ENCODE peak calls at places on chromosomes 16 and 17, in five cellular contexts. D is AG04449, Q is GM23248, S is lung, H is GM06990. J is an unnamed sample.

GRCh38 chr17:40315678-40316570 is 6.9 kb downstream of the RARA start:
- DNase-seq in H (no peak), S (no peak), Q (no peak), D (no peak), J (no peak)

GRCh38 chr16:14957576-14958322 is 17.1 kb upstream of the PDXDC1 start:
- DNase-seq in Q (no peak), S (no peak), D (no peak), H (peak; percentile 10), J (no peak)

GRCh38 chr16:317583-317982 is 34.6 kb downstream of the PDIA2 start:
- DNase-seq in S (no peak), Q (no peak), H (no peak), D (no peak), J (no peak)

GRCh38 chr16:8796469-8797363 is 723 bp downstream of the TMEM186 start:
- DNase-seq in D (no peak), S (no peak), Q (peak; percentile 57), H (no peak), J (no peak)

GRCh38 chr17:6924121-6924676 is 71.7 kb upstream of the ALOX12 start:
- DNase-seq in S (no peak), Q (peak; percentile 13), D (no peak), H (no peak), J (no peak)

GRCh38 chr17:42969006-42969581 is 4.8 kb upstream of the AARSD1 start:
- DNase-seq in Q (peak; percentile 51), S (no peak), D (no peak), H (no peak), J (no peak)

GRCh38 chr17:49741692-49742076 is 22.2 kb downstream of the FAM117A start:
- DNase-seq in D (no peak), S (no peak), Q (no peak), H (no peak), J (no peak)

GRCh38 chr17:17568772-17569195 is 22.7 kb downstream of the PEMT start:
- DNase-seq in S (peak; percentile 79), H (peak; percentile 31), D (no peak), Q (peak; percentile 51), J (peak; percentile 50)

GRCh38 chr17:21001111-21001812 is 41.5 kb downstream of the USP22 start:
- DNase-seq in D (no peak), S (no peak), H (no peak), Q (peak; percentile 19), J (no peak)

GRCh38 chr17:52710363-52710901 is 551.9 kb upstream of the CA10 start:
- DNase-seq in D (no peak), S (no peak), Q (no peak), H (no peak), J (no peak)

GRCh38 chr17:17626151-17626805 is 34.8 kb upstream of the PEMT start:
- DNase-seq in H (no peak), S (no peak), D (no peak), Q (no peak), J (no peak)

DNA sequence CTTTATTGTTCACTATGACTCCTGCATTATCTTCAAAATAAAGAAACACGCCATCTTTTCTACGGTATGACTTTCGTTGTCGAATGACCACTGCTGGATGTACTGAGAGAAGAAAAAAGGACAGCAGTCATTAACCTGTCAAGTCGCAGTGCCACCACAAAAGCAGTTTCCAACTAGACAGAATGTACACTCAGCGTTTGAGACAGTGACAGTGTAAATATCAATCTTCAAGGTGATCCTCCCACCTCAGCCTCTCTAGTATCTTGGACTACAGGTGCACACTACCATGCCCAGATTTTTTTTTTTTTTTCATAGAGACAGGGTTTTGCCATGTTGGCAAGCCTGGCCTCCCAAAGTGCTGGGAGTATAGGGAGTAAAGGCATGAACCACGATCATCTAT is 3.1 kb downstream of the RPL23 start:
- DNase-seq in Q (no peak), D (no peak), S (no peak), H (no peak), J (no peak)
- H3K4me3 ChIP-seq in Q (peak overlapping the region; percentile 98), D (no peak overlapping the region), S (no peak overlapping the region), H (no peak overlapping the region), J (no peak overlapping the region)

GRCh38 chr17:3915642-3916012 is 638 bp downstream of the P2RX1 start:
- DNase-seq in S (no peak), D (no peak), H (peak; percentile 65), Q (no peak), J (no peak)
- H3K4me3 ChIP-seq in S (no peak overlapping the region), D (no peak overlapping the region), H (no peak overlapping the region), Q (no peak overlapping the region), J (no peak overlapping the region)

DNA sequence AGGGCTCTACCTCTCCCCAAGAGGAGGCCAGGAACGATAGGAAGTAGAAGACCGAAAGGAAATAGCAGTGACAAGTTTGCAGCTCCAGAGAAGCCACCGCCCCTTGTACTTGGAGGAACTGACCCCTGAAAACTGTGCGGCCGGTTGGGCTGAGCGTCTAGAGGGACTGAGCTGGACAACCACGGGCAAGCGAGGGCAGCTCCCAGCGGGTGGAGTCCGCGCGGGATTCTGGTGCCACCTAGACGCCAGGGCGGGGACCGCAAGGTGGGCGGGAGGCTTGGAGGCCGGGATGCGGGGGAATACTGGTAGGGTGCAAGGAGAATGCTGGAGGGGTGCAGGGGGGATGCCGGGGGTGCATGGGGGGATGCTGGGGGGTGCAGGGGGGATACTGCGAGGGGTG is 1.3 kb upstream of the SLC6A4 start:
- DNase-seq in S (peak; percentile 56), H (no peak), Q (peak; percentile 74), D (no peak), J (no peak)
- H3K4me3 ChIP-seq in S (peak overlapping the region; percentile 8), H (peak overlapping the region; percentile 33), Q (peak overlapping the region; percentile 44), D (no peak overlapping the region), J (no peak overlapping the region)

DNA sequence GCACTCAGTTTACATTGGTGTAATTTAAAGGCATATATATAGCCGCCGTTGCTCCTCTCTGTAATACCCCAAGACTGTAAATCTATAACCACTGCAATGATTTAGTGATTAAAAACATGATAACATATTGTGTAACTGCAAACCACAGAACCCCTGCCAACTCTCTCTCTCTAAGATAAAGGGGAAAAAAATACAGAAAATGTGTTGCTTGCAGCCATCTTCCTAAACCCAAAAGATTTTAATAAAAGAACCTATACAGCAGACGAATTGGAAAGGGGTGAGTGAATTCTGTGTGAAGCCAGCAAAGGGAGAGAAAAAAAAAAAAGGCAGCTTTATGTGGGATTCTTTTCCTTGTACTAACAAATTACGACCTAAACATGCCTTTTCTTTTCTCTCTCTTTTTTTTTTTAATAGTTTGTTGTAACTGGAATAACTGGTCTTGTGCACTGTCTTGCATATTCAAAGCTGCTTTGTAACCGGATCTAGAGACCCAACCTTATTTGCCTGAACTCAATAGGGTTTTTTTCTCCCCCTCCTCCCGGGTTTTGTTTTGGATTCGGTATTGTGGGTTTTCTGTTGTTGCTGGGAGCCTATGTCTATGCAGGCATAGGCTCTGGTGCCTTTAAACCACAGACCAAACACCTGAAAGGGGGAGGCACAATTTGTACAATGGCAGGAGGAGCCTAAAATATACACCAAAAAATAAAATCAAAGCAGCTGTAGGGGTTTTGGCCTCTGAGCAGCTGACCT is 7.0 kb upstream of the ZFHX3 start:
- DNase-seq in H (no peak), S (no peak), D (no peak), Q (peak; percentile 58), J (peak; percentile 93)
- H3K4me3 ChIP-seq in H (no peak overlapping the region), S (no peak overlapping the region), D (peak overlapping the region; percentile 4), Q (peak overlapping the region; percentile 8), J (peak overlapping the region; percentile 68)

DNA sequence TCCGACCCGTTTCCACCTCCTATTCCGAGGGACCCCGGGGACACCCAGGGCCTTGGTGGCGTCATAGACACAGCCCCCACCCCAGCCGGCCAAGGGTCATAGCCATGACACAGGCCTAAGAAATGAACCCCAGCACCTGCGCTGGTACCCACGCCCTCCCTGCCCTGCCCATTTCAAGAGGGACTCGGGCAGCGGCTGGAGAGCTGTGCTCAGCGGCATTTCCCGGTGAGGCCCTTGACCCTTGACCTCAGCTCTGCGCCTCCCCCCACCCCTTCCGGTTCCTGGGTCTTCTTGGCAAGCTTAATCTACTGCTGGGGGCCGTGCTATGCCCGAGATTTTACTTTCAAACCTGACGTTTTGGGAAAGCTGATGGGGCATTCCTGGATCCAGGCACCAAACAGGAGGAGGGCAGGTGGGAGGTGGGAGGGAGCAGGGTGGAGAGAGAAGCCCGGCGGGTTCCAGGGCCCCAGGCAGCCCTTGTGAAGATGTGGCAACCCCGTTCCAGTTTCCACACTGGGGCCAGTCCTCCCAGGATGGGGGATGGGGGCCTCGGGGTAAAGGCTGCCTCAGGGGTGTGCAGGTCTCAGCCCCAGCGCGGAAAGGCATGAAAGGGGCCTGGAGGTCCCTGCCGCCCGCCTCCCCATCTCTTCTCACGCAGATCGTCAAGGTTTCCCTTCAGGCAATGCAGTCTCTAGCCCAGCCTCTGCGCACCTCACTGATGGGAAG is at the start of gene SLC22A31:
- DNase-seq in D (no peak), H (no peak), Q (peak; percentile 45), S (peak; percentile 80), J (no peak)
- H3K4me3 ChIP-seq in D (peak within 1 kb of the TSS; percentile 42), H (peak within 1 kb of the TSS; percentile 28), Q (no peak within 1 kb of the TSS), S (peak within 1 kb of the TSS; percentile 55), J (peak within 1 kb of the TSS; percentile 50)

GRCh38 chr16:48597563-48598392 is 12.2 kb downstream of the N4BP1 start:
- DNase-seq in Q (peak; percentile 35), H (no peak), D (no peak), S (no peak), J (no peak)
- H3K4me3 ChIP-seq in Q (no peak overlapping the region), H (no peak overlapping the region), D (no peak overlapping the region), S (no peak overlapping the region), J (no peak overlapping the region)

DNA sequence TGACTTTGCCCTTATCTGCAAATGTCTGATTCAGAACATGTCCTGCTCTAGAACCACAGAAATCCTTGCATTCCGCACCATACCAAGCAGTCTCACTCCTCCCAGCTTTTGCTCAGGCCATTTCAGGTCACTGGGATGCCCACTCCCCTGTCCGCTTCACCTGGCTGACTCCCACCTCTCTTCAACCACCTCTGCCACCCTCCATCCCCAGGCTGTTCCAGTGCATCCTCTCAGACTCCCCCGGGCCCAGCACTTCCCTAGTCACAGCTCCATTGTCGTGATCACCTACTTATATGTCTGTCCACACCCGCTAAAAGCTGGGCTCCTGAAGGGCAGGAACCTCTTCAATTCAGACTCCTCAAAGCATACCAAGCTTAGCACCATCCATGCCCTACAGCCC is 58.4 kb upstream of the CDH5 start:
- DNase-seq in Q (no peak), H (no peak), S (no peak), D (no peak), J (no peak)
- H3K4me3 ChIP-seq in Q (no peak overlapping the region), H (no peak overlapping the region), S (no peak overlapping the region), D (no peak overlapping the region), J (no peak overlapping the region)

J was measured in LNCaP clone FGC.